ENCODE peak calls at places on chromosomes 2 and 18, in seven cellular contexts. One of them, this sample, is unnamed.

GRCh38 chr2:73292316-73292905 is 937 bp downstream of the EGR4 start:
- DNase-seq in endothelial cell: no peak
- DNase-seq in CD8-positive, alpha-beta memory T cell: peak; percentile 47
- DNase-seq in prostate gland: no peak
- DNase-seq in NCI-H460: no peak
- DNase-seq in LoVo: no peak
- DNase-seq in mucosa of descending colon: no peak
- DNase-seq in this sample: no peak

GRCh38 chr18:57434536-57435494 is at the start of gene ONECUT2:
- DNase-seq in endothelial cell: peak; percentile 99
- DNase-seq in CD8-positive, alpha-beta memory T cell: no peak
- DNase-seq in prostate gland: peak; percentile 85
- DNase-seq in NCI-H460: peak; percentile 82
- DNase-seq in LoVo: peak; percentile 93
- DNase-seq in mucosa of descending colon: peak; percentile 96
- DNase-seq in this sample: peak; percentile 95

GRCh38 chr2:27891063-27891819 is 712 bp downstream of the BABAM2 start:
- DNase-seq in endothelial cell: peak; percentile 43
- DNase-seq in CD8-positive, alpha-beta memory T cell: peak; percentile 95
- DNase-seq in prostate gland: peak; percentile 60
- DNase-seq in NCI-H460: peak; percentile 90
- DNase-seq in LoVo: peak; percentile 82
- DNase-seq in mucosa of descending colon: peak; percentile 86
- DNase-seq in this sample: peak; percentile 91

GRCh38 chr2:52264911-52265310 is 1233.0 kb upstream of the NRXN1 start:
- DNase-seq in endothelial cell: no peak
- DNase-seq in CD8-positive, alpha-beta memory T cell: no peak
- DNase-seq in prostate gland: no peak
- DNase-seq in NCI-H460: no peak
- DNase-seq in LoVo: no peak
- DNase-seq in mucosa of descending colon: no peak
- DNase-seq in this sample: no peak

GRCh38 chr2:108413731-108414130 is 35.3 kb upstream of the GCC2 start:
- DNase-seq in endothelial cell: no peak
- DNase-seq in CD8-positive, alpha-beta memory T cell: no peak
- DNase-seq in prostate gland: no peak
- DNase-seq in NCI-H460: no peak
- DNase-seq in LoVo: no peak
- DNase-seq in mucosa of descending colon: no peak
- DNase-seq in this sample: no peak

GRCh38 chr2:143355814-143356213 is 226.6 kb downstream of the ARHGAP15 start:
- DNase-seq in endothelial cell: no peak
- DNase-seq in CD8-positive, alpha-beta memory T cell: no peak
- DNase-seq in prostate gland: no peak
- DNase-seq in NCI-H460: no peak
- DNase-seq in LoVo: no peak
- DNase-seq in mucosa of descending colon: no peak
- DNase-seq in this sample: no peak

GRCh38 chr2:16972276-16972675 is 306.6 kb upstream of the CYRIA start:
- DNase-seq in endothelial cell: no peak
- DNase-seq in CD8-positive, alpha-beta memory T cell: no peak
- DNase-seq in prostate gland: no peak
- DNase-seq in NCI-H460: no peak
- DNase-seq in LoVo: no peak
- DNase-seq in mucosa of descending colon: no peak
- DNase-seq in this sample: no peak

GRCh38 chr2:79585701-79586428 is 73.0 kb downstream of the CTNNA2 start:
- DNase-seq in endothelial cell: no peak
- DNase-seq in CD8-positive, alpha-beta memory T cell: no peak
- DNase-seq in prostate gland: no peak
- DNase-seq in NCI-H460: peak; percentile 7
- DNase-seq in LoVo: no peak
- DNase-seq in mucosa of descending colon: no peak
- DNase-seq in this sample: no peak

GRCh38 chr2:191539068-191539467 is 138.9 kb upstream of the NABP1 start:
- DNase-seq in endothelial cell: peak; percentile 47
- DNase-seq in CD8-positive, alpha-beta memory T cell: no peak
- DNase-seq in prostate gland: no peak
- DNase-seq in NCI-H460: no peak
- DNase-seq in LoVo: peak; percentile 6
- DNase-seq in mucosa of descending colon: no peak
- DNase-seq in this sample: no peak

GRCh38 chr2:23120161-23120560 is 264.8 kb upstream of the KLHL29 start:
- DNase-seq in endothelial cell: no peak
- DNase-seq in CD8-positive, alpha-beta memory T cell: no peak
- DNase-seq in prostate gland: no peak
- DNase-seq in NCI-H460: no peak
- DNase-seq in LoVo: no peak
- DNase-seq in mucosa of descending colon: no peak
- DNase-seq in this sample: no peak

GRCh38 chr2:185970148-185970852 is 231.7 kb downstream of the FSIP2 start:
- DNase-seq in endothelial cell: no peak
- DNase-seq in CD8-positive, alpha-beta memory T cell: no peak
- DNase-seq in prostate gland: no peak
- DNase-seq in NCI-H460: no peak
- DNase-seq in LoVo: peak; percentile 61
- DNase-seq in mucosa of descending colon: peak; percentile 30
- DNase-seq in this sample: no peak

GRCh38 chr2:216949685-216950397 is 90.0 kb upstream of the TNP1 start:
- DNase-seq in endothelial cell: no peak
- DNase-seq in CD8-positive, alpha-beta memory T cell: no peak
- DNase-seq in prostate gland: no peak
- DNase-seq in NCI-H460: no peak
- DNase-seq in LoVo: no peak
- DNase-seq in mucosa of descending colon: no peak
- DNase-seq in this sample: no peak

GRCh38 chr18:44651453-44651852 is 29.2 kb upstream of the SETBP1 start:
- DNase-seq in endothelial cell: no peak
- DNase-seq in CD8-positive, alpha-beta memory T cell: no peak
- DNase-seq in prostate gland: no peak
- DNase-seq in NCI-H460: peak; percentile 65
- DNase-seq in LoVo: peak; percentile 23
- DNase-seq in mucosa of descending colon: no peak
- DNase-seq in this sample: no peak

GRCh38 chr2:227789803-227790202 is 23.8 kb upstream of the CCL20 start:
- DNase-seq in endothelial cell: no peak
- DNase-seq in CD8-positive, alpha-beta memory T cell: no peak
- DNase-seq in prostate gland: no peak
- DNase-seq in NCI-H460: no peak
- DNase-seq in LoVo: no peak
- DNase-seq in mucosa of descending colon: no peak
- DNase-seq in this sample: no peak

GRCh38 chr2:18456026-18456425 is 104.4 kb downstream of the RDH14 start:
- DNase-seq in endothelial cell: no peak
- DNase-seq in CD8-positive, alpha-beta memory T cell: no peak
- DNase-seq in prostate gland: no peak
- DNase-seq in NCI-H460: no peak
- DNase-seq in LoVo: no peak
- DNase-seq in mucosa of descending colon: no peak
- DNase-seq in this sample: no peak

GRCh38 chr2:165016772-165017411 is 61.6 kb upstream of the SLC38A11 start:
- DNase-seq in endothelial cell: peak; percentile 39
- DNase-seq in CD8-positive, alpha-beta memory T cell: no peak
- DNase-seq in prostate gland: no peak
- DNase-seq in NCI-H460: peak; percentile 53
- DNase-seq in LoVo: peak; percentile 46
- DNase-seq in mucosa of descending colon: no peak
- DNase-seq in this sample: no peak

GRCh38 chr2:26034597-26035067 is 748 bp downstream of the RAB10 start:
- DNase-seq in endothelial cell: peak; percentile 16
- DNase-seq in CD8-positive, alpha-beta memory T cell: no peak
- DNase-seq in prostate gland: peak; percentile 8
- DNase-seq in NCI-H460: no peak
- DNase-seq in LoVo: peak; percentile 24
- DNase-seq in mucosa of descending colon: no peak
- DNase-seq in this sample: no peak

GRCh38 chr2:170425291-170425751 is 247.4 kb downstream of the MYO3B start:
- DNase-seq in endothelial cell: no peak
- DNase-seq in CD8-positive, alpha-beta memory T cell: no peak
- DNase-seq in prostate gland: peak; percentile 10
- DNase-seq in NCI-H460: no peak
- DNase-seq in LoVo: peak; percentile 19
- DNase-seq in mucosa of descending colon: no peak
- DNase-seq in this sample: no peak

GRCh38 chr2:88713408-88713807 is 21.9 kb downstream of the RPIA start:
- DNase-seq in endothelial cell: no peak
- DNase-seq in CD8-positive, alpha-beta memory T cell: no peak
- DNase-seq in prostate gland: no peak
- DNase-seq in NCI-H460: no peak
- DNase-seq in LoVo: no peak
- DNase-seq in mucosa of descending colon: no peak
- DNase-seq in this sample: no peak

GRCh38 chr18:60059216-60059615 is 159.4 kb downstream of the PMAIP1 start:
- DNase-seq in endothelial cell: no peak
- DNase-seq in CD8-positive, alpha-beta memory T cell: no peak
- DNase-seq in prostate gland: no peak
- DNase-seq in NCI-H460: no peak
- DNase-seq in LoVo: no peak
- DNase-seq in mucosa of descending colon: no peak
- DNase-seq in this sample: no peak

GRCh38 chr2:88067189-88067588 is 436 bp upstream of the SMYD1 start:
- DNase-seq in endothelial cell: no peak
- DNase-seq in CD8-positive, alpha-beta memory T cell: no peak
- DNase-seq in prostate gland: no peak
- DNase-seq in NCI-H460: no peak
- DNase-seq in LoVo: no peak
- DNase-seq in mucosa of descending colon: no peak
- DNase-seq in this sample: no peak

GRCh38 chr18:47832348-47832747 is 98.1 kb downstream of the SMAD2 start:
- DNase-seq in endothelial cell: no peak
- DNase-seq in CD8-positive, alpha-beta memory T cell: no peak
- DNase-seq in prostate gland: no peak
- DNase-seq in NCI-H460: no peak
- DNase-seq in LoVo: no peak
- DNase-seq in mucosa of descending colon: no peak
- DNase-seq in this sample: no peak

GRCh38 chr2:1544478-1545069 is 131.3 kb downstream of the TPO start:
- DNase-seq in endothelial cell: no peak
- DNase-seq in CD8-positive, alpha-beta memory T cell: no peak
- DNase-seq in prostate gland: no peak
- DNase-seq in NCI-H460: no peak
- DNase-seq in LoVo: no peak
- DNase-seq in mucosa of descending colon: no peak
- DNase-seq in this sample: no peak

This sample was measured in cardiac septum.